ENCODE peak calls at places on chromosomes 12 and 14, in five cellular contexts. V is NCI-H1105; Y is central memory CD8-positive, alpha-beta T cell; Q is KG1; L is stimulated activated CD4-positive, alpha-beta T cell treated with anti-CD3 and anti-CD28 coated beads, Interleukin-15, amount 100 ng/mL, for 1 hour. M is an unnamed sample.

GRCh38 chr14:51824191-51824590 is 36.2 kb upstream of the GNG2 start:
- DNase-seq in V (no peak), Y (no peak), Q (no peak), L (no peak), M (no peak)

GRCh38 chr12:131606218-131606899 is 104.5 kb upstream of the SFSWAP start:
- DNase-seq in V (no peak), Y (no peak), Q (no peak), L (no peak), M (no peak)

GRCh38 chr12:57055834-57056233 is 5.9 kb upstream of the MYO1A start:
- DNase-seq in V (no peak), Y (no peak), Q (no peak), L (no peak), M (peak)

GRCh38 chr12:59973515-59973914 is 377.7 kb downstream of the SLC16A7 start:
- DNase-seq in V (no peak), Y (no peak), Q (no peak), L (no peak), M (no peak)

GRCh38 chr12:12467701-12468218 is 94.9 kb downstream of the DUSP16 start:
- DNase-seq in V (no peak), Y (no peak), Q (no peak), L (no peak), M (no peak)

GRCh38 chr12:71517145-71517846 is 77.7 kb downstream of the LGR5 start:
- DNase-seq in V (no peak), Y (no peak), Q (no peak), L (no peak), M (no peak)

GRCh38 chr12:27840229-27840999 is 60.4 kb upstream of the MANSC4 start:
- DNase-seq in V (no peak), Y (no peak), Q (no peak), L (no peak), M (peak)

GRCh38 chr12:49111206-49111605 is 559 bp upstream of the LMBR1L start:
- DNase-seq in V (no peak), Y (no peak), Q (no peak), L (no peak), M (no peak)

GRCh38 chr14:68402525-68403101 is 390.3 kb downstream of the ZFP36L1 start:
- DNase-seq in V (no peak), Y (no peak), Q (no peak), L (no peak), M (no peak)

GRCh38 chr12:27981874-27982273 is 9.3 kb upstream of the PTHLH start:
- DNase-seq in V (no peak), Y (no peak), Q (no peak), L (no peak), M (no peak)

GRCh38 chr12:114226241-114226928 is 179.6 kb downstream of the TBX5 start:
- DNase-seq in V (no peak), Y (no peak), Q (no peak), L (no peak), M (no peak)

GRCh38 chr12:3148366-3149000 is 71.3 kb downstream of the TSPAN9 start:
- DNase-seq in V (no peak), Y (no peak), Q (no peak), L (no peak), M (no peak)

GRCh38 chr14:33589334-33589733 is 361.5 kb downstream of the EGLN3 start:
- DNase-seq in V (no peak), Y (no peak), Q (no peak), L (no peak), M (no peak)

GRCh38 chr12:33438890-33439586 is 581 bp downstream of the SYT10 start:
- DNase-seq in V (peak), Y (no peak), Q (no peak), L (no peak), M (no peak)

M was measured in AML-193.